ENCODE peak calls at places on chromosomes 5 and 9, in five cellular contexts. A is T-cell; V is NCI-H1694; O is activated CD8-positive, alpha-beta memory T cell treated with anti-CD3 and anti-CD28 coated beads, Interleukin-2, amount 50 U/mL, for 48 hours; F is A549. E is an unnamed sample.

GRCh38 chr9:16640649-16641048 is 229.8 kb downstream of the BNC2 start:
- DNase-seq in V (no peak), F (peak), A (no peak), O (no peak), E (peak)

GRCh38 chr9:135338546-135338945 is 141.0 kb upstream of the PPP1R26 start:
- DNase-seq in O (no peak), A (no peak), V (no peak), F (no peak), E (no peak)

GRCh38 chr5:79811081-79811480 is 121.4 kb downstream of the CMYA5 start:
- DNase-seq in F (no peak), O (no peak), A (no peak), V (no peak), E (no peak)

GRCh38 chr9:107430071-107430470 is 59.5 kb downstream of the KLF4 start:
- DNase-seq in O (no peak), V (no peak), F (no peak), A (no peak), E (no peak)

GRCh38 chr9:32665101-32665500 is 29.6 kb upstream of the TAF1L start:
- DNase-seq in F (peak), O (no peak), V (no peak), A (no peak), E (no peak)

GRCh38 chr9:2623046-2623865 is 1.7 kb downstream of the VLDLR start:
- DNase-seq in F (peak), O (peak), V (no peak), A (no peak), E (peak)

GRCh38 chr5:67831081-67831480 is 384.5 kb upstream of the PIK3R1 start:
- DNase-seq in O (no peak), A (no peak), F (no peak), V (no peak), E (no peak)

GRCh38 chr9:92645041-92645440 is 24.9 kb downstream of the IPPK start:
- DNase-seq in A (no peak), V (no peak), O (no peak), F (no peak), E (no peak)

GRCh38 chr9:3828495-3828894 is 302.7 kb upstream of the RFX3 start:
- DNase-seq in A (no peak), V (no peak), F (no peak), O (no peak), E (no peak)

GRCh38 chr5:179607449-179607931 is 16.0 kb downstream of the HNRNPH1 start:
- DNase-seq in A (no peak), F (no peak), O (no peak), V (peak), E (no peak)

GRCh38 chr5:150473673-150474358 is 24.3 kb upstream of the RPS14 start:
- DNase-seq in F (peak), A (no peak), V (no peak), O (no peak), E (no peak)

GRCh38 chr5:96537386-96537785 is 104.3 kb upstream of the PCSK1 start:
- DNase-seq in A (no peak), O (no peak), F (peak), V (no peak), E (no peak)

GRCh38 chr9:134314950-134315715 is 11.1 kb upstream of the RXRA start:
- DNase-seq in F (no peak), O (no peak), A (no peak), V (no peak), E (no peak)